ENCODE peak calls at places on chromosomes 6 and 20, in six cellular contexts. A is AG08395; E is activated T-helper 9 cell treated with anti-CD3 and anti-CD28 coated beads, Interleukin-2, amount 50 U/mL, for 16 hours; X is NCI-H1092 treated with DMSO at 0.1 percent for 48 hours; L is brain microvascular endothelial cell; Y is endothelial cell. Z is an unnamed sample.
A peak's percentile ranks its signal among the peaks of the same experiment; 100 is the strongest.

GRCh38 chr6:17790486-17790885 is 83.8 kb upstream of the NUP153 start:
- DNase-seq in A (no peak), E (no peak), X (no peak), L (no peak), Y (no peak), Z (no peak)

GRCh38 chr6:64280569-64280968 is 645.0 kb downstream of the PHF3 start:
- DNase-seq in A (no peak), E (no peak), X (no peak), L (no peak), Y (no peak), Z (no peak)

GRCh38 chr6:35385457-35386202 is 43.3 kb downstream of the PPARD start:
- DNase-seq in A (peak; percentile 69), E (no peak), X (no peak), L (no peak), Y (no peak), Z (no peak)

GRCh38 chr20:8518878-8519277 is 386.8 kb downstream of the PLCB1 start:
- DNase-seq in A (no peak), E (no peak), X (no peak), L (no peak), Y (no peak), Z (no peak)

GRCh38 chr6:53673138-53673801 is 7.7 kb upstream of the KLHL31 start:
- DNase-seq in A (peak; percentile 30), E (no peak), X (no peak), L (peak; percentile 86), Y (no peak), Z (no peak)

GRCh38 chr6:63236398-63236817 is 25.1 kb downstream of the FKBP1C start:
- DNase-seq in A (no peak), E (no peak), X (no peak), L (no peak), Y (no peak), Z (no peak)

GRCh38 chr6:12097791-12098190 is 85.7 kb downstream of the HIVEP1 start:
- DNase-seq in A (no peak), E (no peak), X (no peak), L (no peak), Y (no peak), Z (no peak)

GRCh38 chr6:156848533-156848932 is 71.4 kb downstream of the ARID1B start:
- DNase-seq in A (no peak), E (no peak), X (peak; percentile 71), L (no peak), Y (no peak), Z (no peak)

GRCh38 chr6:154891901-154892300 is 103.2 kb upstream of the TIAM2 start:
- DNase-seq in A (no peak), E (no peak), X (no peak), L (no peak), Y (no peak), Z (no peak)

GRCh38 chr6:36267731-36268477 is 2.0 kb upstream of the PNPLA1 start:
- DNase-seq in A (no peak), E (no peak), X (no peak), L (no peak), Y (no peak), Z (no peak)

GRCh38 chr6:129684903-129685639 is 24.9 kb downstream of the ARHGAP18 start:
- DNase-seq in A (no peak), E (no peak), X (no peak), L (no peak), Y (no peak), Z (no peak)

GRCh38 chr6:144580039-144580438 is 294.9 kb downstream of the UTRN start:
- DNase-seq in A (no peak), E (no peak), X (no peak), L (no peak), Y (no peak), Z (no peak)